ENCODE peak calls at places on chromosomes 12 and 14, in ten cellular contexts. D, E, R, K, H, B, M, V, A and Q are unnamed samples.
A peak's percentile ranks its signal among the peaks of the same experiment; 100 is the strongest.

GRCh38 chr14:103679351-103679750 is 35.9 kb downstream of the XRCC3 start:
- DNase-seq in D (peak; percentile 40), E (peak; percentile 6), R (peak; percentile 3), K (no peak), H (peak; percentile 26), B (peak; percentile 51), M (peak; percentile 34), V (peak; percentile 46), A (peak; percentile 10), Q (no peak)

GRCh38 chr12:113103756-113104450 is 31.7 kb downstream of the RASAL1 start:
- DNase-seq in D (peak; percentile 36), E (peak; percentile 27), R (no peak), K (no peak), H (peak; percentile 57), B (peak; percentile 32), M (no peak), V (no peak), A (no peak), Q (no peak)

GRCh38 chr12:11901687-11902524 is 168.8 kb upstream of the BCL2L14 start:
- DNase-seq in D (no peak), E (no peak), R (no peak), K (no peak), H (no peak), B (no peak), M (no peak), V (no peak), A (no peak), Q (no peak)

GRCh38 chr12:103813949-103814348 is 27.1 kb downstream of the NT5DC3 start:
- DNase-seq in D (no peak), E (no peak), R (no peak), K (peak; percentile 46), H (no peak), B (no peak), M (no peak), V (no peak), A (no peak), Q (no peak)

GRCh38 chr14:45838597-45838996 is 585.6 kb upstream of the MIS18BP1 start:
- DNase-seq in D (no peak), E (no peak), R (no peak), K (no peak), H (no peak), B (no peak), M (peak; percentile 11), V (no peak), A (no peak), Q (no peak)

GRCh38 chr12:107328442-107329133 is 235.2 kb upstream of the CRY1 start:
- DNase-seq in D (no peak), E (no peak), R (no peak), K (no peak), H (no peak), B (no peak), M (no peak), V (no peak), A (no peak), Q (no peak)

GRCh38 chr12:109581856-109582255 is 8.3 kb downstream of the MVK start:
- DNase-seq in D (no peak), E (no peak), R (no peak), K (no peak), H (peak; percentile 13), B (no peak), M (no peak), V (no peak), A (peak; percentile 46), Q (no peak)

GRCh38 chr12:119206348-119207075 is 27.8 kb downstream of the HSPB8 start:
- DNase-seq in D (no peak), E (no peak), R (no peak), K (peak; percentile 78), H (no peak), B (no peak), M (no peak), V (no peak), A (no peak), Q (no peak)

GRCh38 chr14:69010632-69011031 is 31.5 kb upstream of the ACTN1 start:
- DNase-seq in D (no peak), E (no peak), R (no peak), K (no peak), H (no peak), B (peak; percentile 25), M (no peak), V (no peak), A (no peak), Q (no peak)

GRCh38 chr14:66359500-66359899 is 126.7 kb upstream of the CCDC196 start:
- DNase-seq in D (no peak), E (peak; percentile 53), R (peak; percentile 64), K (no peak), H (peak; percentile 24), B (no peak), M (peak; percentile 15), V (no peak), A (peak; percentile 24), Q (no peak)

GRCh38 chr12:106131671-106132070 is 7.1 kb downstream of the NUAK1 start:
- DNase-seq in D (no peak), E (peak; percentile 80), R (no peak), K (peak; percentile 64), H (no peak), B (no peak), M (no peak), V (no peak), A (no peak), Q (no peak)

GRCh38 chr14:87205811-87206210 is 787.2 kb downstream of the GALC start:
- DNase-seq in D (no peak), E (no peak), R (no peak), K (no peak), H (no peak), B (no peak), M (no peak), V (no peak), A (no peak), Q (no peak)
- TF ChIP-seq CTCF in D (no peak), E (no peak), R (no peak), K (no peak), H (no peak), B (no peak), M (no peak), V (no peak), A (no peak), Q (no peak)

DNA sequence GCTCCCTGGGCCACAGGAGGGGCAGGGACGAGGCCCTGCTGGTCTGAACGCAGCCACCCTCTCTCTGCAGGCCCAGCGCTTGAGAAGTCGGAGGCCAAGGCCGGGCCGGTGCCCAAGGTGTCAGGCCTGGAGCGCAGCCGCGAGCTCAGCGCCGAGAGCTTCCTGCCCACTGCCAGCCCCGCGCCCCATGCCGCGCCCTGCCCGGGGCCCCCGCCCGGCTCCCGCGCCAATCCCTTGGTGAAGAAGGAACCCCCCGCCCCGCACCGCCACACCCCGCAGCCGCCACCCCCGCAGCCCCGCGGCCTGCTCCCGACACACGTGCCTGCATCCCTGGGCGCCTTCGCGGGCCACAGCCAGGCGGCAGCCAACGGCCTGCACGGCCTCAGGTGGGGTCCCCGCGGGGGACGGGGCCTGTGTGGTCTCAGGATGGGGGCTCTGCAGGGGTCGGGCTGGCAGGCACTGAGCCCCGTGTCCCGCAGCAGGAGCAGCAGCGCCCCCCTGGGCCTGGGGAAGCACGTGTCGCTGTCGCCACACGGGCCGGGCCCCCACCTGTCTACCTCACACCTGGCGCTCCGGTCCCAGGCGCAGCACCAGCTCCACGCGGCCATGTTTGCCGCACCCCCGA is 40.4 kb downstream of the LRCOL1 start:
- DNase-seq in D (no peak), E (no peak), R (no peak), K (no peak), H (no peak), B (no peak), M (no peak), V (no peak), A (no peak), Q (no peak)
- TF ChIP-seq POLR2AphosphoS5 in D (no peak), E (no peak), R (no peak), K (no peak), H (no peak), B (no peak), M (no peak), V (no peak), A (no peak), Q (no peak)

GRCh38 chr14:106807493-106807892 is 1281.1 kb downstream of the TMEM121 start:
- DNase-seq in D (no peak), E (no peak), R (no peak), K (no peak), H (no peak), B (no peak), M (no peak), V (no peak), A (no peak), Q (no peak)

GRCh38 chr14:106803379-106803778 is 1277.0 kb downstream of the TMEM121 start:
- DNase-seq in D (no peak), E (no peak), R (no peak), K (no peak), H (no peak), B (no peak), M (no peak), V (no peak), A (no peak), Q (no peak)

GRCh38 chr14:106808458-106808857 is 1282.1 kb downstream of the TMEM121 start:
- DNase-seq in D (no peak), E (no peak), R (no peak), K (no peak), H (no peak), B (no peak), M (no peak), V (no peak), A (no peak), Q (no peak)

GRCh38 chr14:106802413-106803364 is 1276.3 kb downstream of the TMEM121 start:
- DNase-seq in D (no peak), E (peak; percentile 40), R (no peak), K (no peak), H (peak; percentile 4), B (peak; percentile 52), M (no peak), V (no peak), A (no peak), Q (no peak)
- TF ChIP-seq CTCF in D (no peak), E (peak; percentile 77), R (no peak), K (no peak), H (peak; percentile 3), B (no peak), M (peak; percentile 49), V (no peak), A (no peak), Q (no peak)

GRCh38 chr12:116142936-116143882 is 134.3 kb downstream of the MED13L start:
- DNase-seq in D (no peak), E (no peak), R (no peak), K (no peak), H (no peak), B (no peak), M (no peak), V (no peak), A (no peak), Q (no peak)
- TF ChIP-seq POLR2AphosphoS5 in D (no peak), E (no peak), R (no peak), K (no peak), H (no peak), B (no peak), M (no peak), V (no peak), A (no peak), Q (no peak)

DNA sequence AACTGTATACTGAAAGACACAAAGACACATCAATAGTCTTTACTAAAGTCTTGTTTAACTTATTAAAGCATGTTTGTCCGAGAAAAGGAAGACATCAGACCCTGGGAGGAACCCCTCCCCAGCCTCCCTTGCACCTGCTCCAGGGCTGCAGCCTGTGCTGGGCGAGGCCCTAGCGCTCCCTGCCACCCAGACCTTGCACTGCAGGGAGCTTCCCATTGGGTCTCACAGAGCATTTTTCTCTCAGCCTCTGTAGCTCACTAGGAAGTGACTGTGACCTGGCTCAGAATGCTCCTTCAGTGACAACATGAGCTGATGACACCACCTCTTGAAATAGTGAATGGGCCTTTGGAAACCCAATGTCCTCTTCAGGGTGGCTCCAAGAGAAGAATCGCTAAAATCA is 461.2 kb downstream of the TMEM121 start:
- DNase-seq in D (no peak), E (no peak), R (no peak), K (no peak), H (no peak), B (no peak), M (no peak), V (no peak), A (no peak), Q (no peak)
- TF ChIP-seq CTCF in D (no peak), E (no peak), R (no peak), K (no peak), H (no peak), B (no peak), M (no peak), V (no peak), A (no peak), Q (no peak)